ENCODE peak calls at places on chromosomes 4 and X, in nine cellular contexts. T is thoracic aorta, B is fibroblast of mammary gland, Y is PC-9, V is BE2C, G is mammary epithelial cell, R is cardiac muscle cell, I is choroid plexus epithelial cell, U is PC-3. S is an unnamed sample.
A peak's percentile ranks its signal among the peaks of the same experiment; 100 is the strongest.

GRCh38 chr4:110088670-110089069 is 109.7 kb downstream of the ELOVL6 start:
- DNase-seq in T (no peak), B (peak; percentile 63), Y (no peak), V (no peak), G (peak; percentile 75), R (peak; percentile 55), I (peak; percentile 85), U (peak; percentile 49), S (peak; percentile 46)

GRCh38 chr4:185165605-185166063 is 22.6 kb downstream of the SLC25A4 start:
- DNase-seq in T (no peak), B (peak; percentile 88), Y (no peak), V (no peak), G (peak; percentile 51), R (peak; percentile 95), I (peak; percentile 82), U (no peak), S (peak; percentile 87)

GRCh38 chr4:7017446-7018048 is 25.6 kb upstream of the TADA2B start:
- DNase-seq in T (no peak), B (no peak), Y (no peak), V (no peak), G (no peak), R (no peak), I (no peak), U (no peak), S (no peak)

GRCh38 chrX:72002886-72003285 is 92.2 kb downstream of the NHSL2 start:
- DNase-seq in T (no peak), B (peak; percentile 45), Y (no peak), V (no peak), G (no peak), R (no peak), I (no peak), U (no peak), S (no peak)

GRCh38 chr4:177964693-177965168 is 522.5 kb upstream of the AGA start:
- DNase-seq in T (no peak), B (peak; percentile 51), Y (no peak), V (no peak), G (peak; percentile 6), R (no peak), I (peak; percentile 1), U (peak; percentile 61), S (peak; percentile 7)

GRCh38 chrX:50168305-50168704 is 32.5 kb downstream of the AKAP4 start:
- DNase-seq in T (no peak), B (peak; percentile 34), Y (no peak), V (no peak), G (no peak), R (peak; percentile 0), I (peak; percentile 2), U (no peak), S (peak; percentile 0)

GRCh38 chrX:40922307-40922706 is 162.9 kb upstream of the USP9X start:
- DNase-seq in T (no peak), B (peak; percentile 63), Y (peak; percentile 83), V (no peak), G (peak; percentile 55), R (peak; percentile 80), I (peak; percentile 90), U (peak; percentile 81), S (peak; percentile 71)

GRCh38 chr4:129387666-129388065 is 291.7 kb downstream of the C4orf33 start:
- DNase-seq in T (no peak), B (no peak), Y (no peak), V (no peak), G (no peak), R (no peak), I (no peak), U (no peak), S (no peak)

GRCh38 chr4:183240581-183241321 is 79.3 kb downstream of the CLDN22 start:
- DNase-seq in T (no peak), B (no peak), Y (peak; percentile 40), V (no peak), G (no peak), R (peak; percentile 5), I (no peak), U (no peak), S (no peak)

DNA sequence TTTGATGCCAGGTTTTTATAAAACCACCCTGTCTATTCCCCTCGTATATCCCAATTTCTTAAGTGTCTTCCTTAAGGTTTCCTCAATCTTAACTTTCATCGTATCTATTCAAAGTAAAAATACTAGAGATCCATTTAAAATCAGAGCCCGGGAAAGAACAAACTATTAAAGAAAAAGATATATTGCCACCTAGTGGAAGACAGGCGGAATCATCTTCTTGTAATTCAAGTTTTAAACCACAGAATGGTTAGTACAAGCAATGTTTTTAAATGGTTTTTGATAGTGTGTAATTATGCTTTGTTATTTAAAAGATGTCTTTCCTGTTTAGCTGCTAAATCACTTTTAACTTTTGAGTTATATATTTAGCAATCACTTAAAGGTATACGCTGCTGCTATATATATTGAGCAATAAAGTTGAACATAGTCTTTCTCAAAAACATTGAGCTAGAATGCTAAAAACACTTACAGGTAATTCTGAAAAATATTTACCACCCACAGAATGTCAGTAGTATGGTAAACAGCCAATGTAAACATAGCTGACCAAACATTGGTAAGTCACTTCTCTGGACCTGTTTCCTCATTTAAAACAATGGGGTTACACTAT is 18.2 kb downstream of the PRDM8 start:
- DNase-seq in T (no peak), B (peak; percentile 58), Y (no peak), V (no peak), G (no peak), R (peak; percentile 60), I (peak; percentile 55), U (peak; percentile 50), S (peak; percentile 66)
- TF ChIP-seq CTCF in T (peak; percentile 63), B (peak; percentile 59), Y (peak; percentile 68), V (peak; percentile 56), G (peak; percentile 60), R (peak; percentile 50), I (peak; percentile 63), U (peak; percentile 68), S (peak; percentile 59)

GRCh38 chr4:48907706-48908477 is 1.3 kb upstream of the OCIAD2 start:
- DNase-seq in T (no peak), B (no peak), Y (no peak), V (no peak), G (no peak), R (no peak), I (no peak), U (peak; percentile 35), S (no peak)

GRCh38 chr4:48906283-48907173 is at the start of gene OCIAD2:
- DNase-seq in T (no peak), B (no peak), Y (peak; percentile 71), V (peak; percentile 66), G (peak; percentile 57), R (peak; percentile 39), I (peak; percentile 39), U (peak; percentile 66), S (peak; percentile 21)

GRCh38 chr4:48904541-48905142 is 1.9 kb downstream of the OCIAD2 start:
- DNase-seq in T (no peak), B (no peak), Y (no peak), V (no peak), G (no peak), R (no peak), I (peak; percentile 71), U (no peak), S (peak; percentile 18)

GRCh38 chr4:48904101-48904500 is 2.5 kb downstream of the OCIAD2 start:
- DNase-seq in T (no peak), B (no peak), Y (no peak), V (no peak), G (no peak), R (no peak), I (no peak), U (no peak), S (no peak)

GRCh38 chr4:48905363-48906015 is 1.1 kb downstream of the OCIAD2 start:
- DNase-seq in T (no peak), B (peak; percentile 73), Y (peak; percentile 54), V (no peak), G (peak; percentile 63), R (peak; percentile 60), I (peak; percentile 66), U (peak; percentile 59), S (peak; percentile 72)
- TF ChIP-seq CTCF in T (no peak), B (peak; percentile 22), Y (peak; percentile 48), V (peak; percentile 17), G (peak; percentile 18), R (peak; percentile 17), I (peak; percentile 39), U (peak; percentile 37), S (peak; percentile 30)

DNA sequence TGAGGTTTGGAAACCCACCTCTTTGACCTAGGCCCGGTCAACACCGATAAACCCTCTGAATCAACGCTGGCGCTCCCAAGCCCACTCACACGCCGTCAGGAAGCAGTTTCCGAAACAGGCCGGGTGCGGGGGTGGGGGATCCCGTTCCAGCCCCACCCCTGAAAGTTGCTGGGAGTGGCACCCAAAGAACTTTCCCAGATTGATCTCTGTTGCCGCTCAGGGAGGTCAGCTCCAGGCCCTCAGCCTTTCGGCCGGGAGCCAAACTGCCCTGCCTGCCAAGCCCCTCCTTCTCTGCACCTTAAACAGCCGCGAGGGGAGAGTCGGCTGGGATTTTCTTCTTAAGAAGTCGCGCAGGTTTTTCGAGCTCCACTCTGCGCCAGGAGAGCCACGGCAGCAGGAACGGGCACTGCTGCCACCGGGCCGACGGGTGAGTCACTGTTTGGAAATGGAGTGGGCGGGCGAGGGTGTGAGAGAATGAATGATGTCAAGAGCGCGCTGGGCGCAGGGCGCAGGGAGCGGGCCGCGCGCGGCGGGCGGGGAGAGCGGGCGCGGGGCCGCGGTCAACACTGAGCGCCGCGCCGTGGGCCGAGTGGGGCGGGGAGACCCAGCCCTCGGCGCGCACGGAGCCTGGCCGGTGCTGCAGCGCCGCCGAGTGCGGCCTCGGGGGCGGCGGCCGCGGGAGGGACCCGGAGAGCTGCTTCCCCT is at the start of gene SGMS2:
- DNase-seq in T (peak; percentile 92), B (peak; percentile 88), Y (peak; percentile 91), V (peak; percentile 58), G (peak; percentile 95), R (peak; percentile 92), I (peak; percentile 81), U (peak; percentile 94), S (peak; percentile 89)
- TF ChIP-seq CTCF in T (no peak), B (no peak), Y (no peak), V (no peak), G (no peak), R (no peak), I (no peak), U (no peak), S (no peak)

GRCh38 chr4:41121906-41122305 is 92.4 kb downstream of the APBB2 start:
- DNase-seq in T (no peak), B (no peak), Y (no peak), V (no peak), G (no peak), R (no peak), I (no peak), U (no peak), S (no peak)

GRCh38 chr4:41122309-41122708 is 92.0 kb downstream of the APBB2 start:
- DNase-seq in T (no peak), B (no peak), Y (no peak), V (no peak), G (no peak), R (no peak), I (no peak), U (no peak), S (no peak)

GRCh38 chr4:41124916-41125548 is 89.3 kb downstream of the APBB2 start:
- DNase-seq in T (no peak), B (no peak), Y (peak; percentile 44), V (no peak), G (peak; percentile 63), R (no peak), I (peak; percentile 29), U (no peak), S (no peak)

GRCh38 chr4:41120297-41121217 is 93.8 kb downstream of the APBB2 start:
- DNase-seq in T (peak; percentile 28), B (peak; percentile 71), Y (no peak), V (no peak), G (peak; percentile 45), R (peak; percentile 92), I (peak; percentile 92), U (no peak), S (peak; percentile 94)

DNA sequence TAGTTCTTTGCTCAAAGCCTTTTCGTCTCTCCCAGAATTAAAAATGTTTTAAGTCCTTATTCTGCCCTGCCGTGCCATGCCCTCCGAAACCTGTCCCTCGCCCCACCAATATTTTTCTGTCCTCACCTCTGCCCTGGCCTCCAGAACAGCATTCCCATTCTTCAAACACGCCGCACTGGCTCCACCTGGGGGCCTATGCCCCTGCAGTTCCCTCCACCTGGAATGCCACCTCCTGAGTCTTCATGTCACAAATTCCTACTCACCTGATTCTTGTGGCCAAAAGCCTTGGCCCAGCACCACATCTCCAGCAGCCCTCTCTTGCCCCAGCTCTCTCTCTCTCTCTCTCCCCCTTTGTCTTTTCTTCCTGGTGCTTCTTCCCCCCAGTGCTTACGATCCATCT is 91.6 kb downstream of the APBB2 start:
- DNase-seq in T (no peak), B (no peak), Y (no peak), V (no peak), G (no peak), R (no peak), I (no peak), U (no peak), S (no peak)
- TF ChIP-seq CTCF in T (no peak), B (no peak), Y (no peak), V (no peak), G (no peak), R (no peak), I (no peak), U (no peak), S (no peak)